ENCODE peak calls at places on chromosomes 16 and 17, in five cellular contexts. J is neural progenitor cell, B is HCT116, X is body of pancreas, Y is heart right ventricle. K is an unnamed sample.

GRCh38 chr16:81127051-81127450 is 30.9 kb upstream of the GCSH start:
- DNase-seq in J (no peak), B (no peak), X (no peak), Y (no peak), K (no peak)

GRCh38 chr17:4600563-4600962 is 16.2 kb downstream of the SMTNL2 start:
- DNase-seq in J (peak; percentile 48), B (no peak), X (no peak), Y (peak; percentile 67), K (no peak)

GRCh38 chr17:41678411-41678906 is 10.2 kb upstream of the EIF1 start:
- DNase-seq in J (no peak), B (no peak), X (no peak), Y (no peak), K (no peak)

GRCh38 chr16:65037558-65037957 is 84.3 kb downstream of the CDH11 start:
- DNase-seq in J (peak; percentile 43), B (no peak), X (no peak), Y (no peak), K (no peak)

GRCh38 chr16:77353587-77354263 is 81.1 kb downstream of the ADAMTS18 start:
- DNase-seq in J (no peak), B (no peak), X (no peak), Y (no peak), K (no peak)

GRCh38 chr17:12613566-12613965 is 52.1 kb upstream of the MYOCD start:
- DNase-seq in J (no peak), B (no peak), X (no peak), Y (no peak), K (no peak)

GRCh38 chr17:74485012-74485743 is 18.7 kb downstream of the CD300A start:
- DNase-seq in J (no peak), B (no peak), X (no peak), Y (no peak), K (no peak)

GRCh38 chr17:74212913-74213791 is at the start of gene TTYH2:
- DNase-seq in J (peak; percentile 89), B (peak; percentile 81), X (peak; percentile 90), Y (peak; percentile 94), K (peak; percentile 91)

GRCh38 chr17:31778538-31778937 is 80.5 kb downstream of the COPRS start:
- DNase-seq in J (no peak), B (no peak), X (no peak), Y (peak; percentile 26), K (no peak)

GRCh38 chr16:4661661-4662060 is 31.7 kb upstream of the NUDT16L1 start:
- DNase-seq in J (no peak), B (no peak), X (no peak), Y (no peak), K (no peak)

GRCh38 chr16:68626557-68626956 is 18.6 kb upstream of the CDH3 start:
- DNase-seq in J (no peak), B (no peak), X (no peak), Y (no peak), K (no peak)

GRCh38 chr16:23836404-23837291 is 865 bp downstream of the PRKCB start:
- DNase-seq in J (peak; percentile 74), B (no peak), X (no peak), Y (no peak), K (no peak)

GRCh38 chr16:87126403-87127025 is 190.7 kb downstream of the C16orf95 start:
- DNase-seq in J (no peak), B (no peak), X (no peak), Y (no peak), K (no peak)

GRCh38 chr16:48054881-48055601 is 100.8 kb downstream of the ABCC12 start:
- DNase-seq in J (peak; percentile 75), B (peak; percentile 35), X (peak; percentile 47), Y (peak; percentile 47), K (no peak)

GRCh38 chr17:57747221-57748017 is 2.3 kb upstream of the CCDC182 start:
- DNase-seq in J (peak; percentile 73), B (peak; percentile 76), X (peak; percentile 35), Y (peak; percentile 28), K (peak; percentile 63)

GRCh38 chr17:5785867-5786509 is 201.7 kb upstream of the NLRP1 start:
- DNase-seq in J (no peak), B (no peak), X (no peak), Y (no peak), K (no peak)

GRCh38 chr16:87705780-87706277 is 60.0 kb downstream of the KLHDC4 start:
- DNase-seq in J (peak; percentile 42), B (no peak), X (no peak), Y (no peak), K (no peak)

DNA sequence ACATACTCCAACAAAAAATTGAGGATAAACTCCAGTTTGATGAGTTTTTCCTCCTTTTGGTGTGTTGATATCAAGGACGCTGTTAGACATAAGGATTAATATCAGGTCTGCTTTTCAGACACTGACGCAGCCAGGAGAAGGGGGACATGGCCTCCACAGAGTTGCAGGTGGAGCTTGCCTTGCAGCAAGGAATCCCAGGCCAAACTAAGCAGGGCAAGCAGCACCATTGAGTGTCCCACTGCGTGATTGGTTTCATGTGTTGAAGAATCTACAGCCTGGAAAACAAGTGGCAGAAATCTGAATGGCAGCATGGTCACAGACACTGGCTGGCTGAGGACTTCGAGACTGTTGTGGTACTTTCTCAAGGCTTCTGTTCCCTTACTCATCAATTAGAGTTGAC is 777.6 kb downstream of the KCNJ18 start:
- DNase-seq in J (no peak), B (no peak), X (no peak), Y (no peak), K (no peak)
- H3K9me3 ChIP-seq in J (peaks cover 24% of the 10 kb centered on the region), B (peaks cover 5% of the 10 kb centered on the region), X (no peaks in the 10 kb centered on the region), Y (no peaks in the 10 kb centered on the region), K (no peaks in the 10 kb centered on the region)

GRCh38 chr16:84178892-84179611 is 7.8 kb downstream of the TAF1C start:
- DNase-seq in J (no peak), B (no peak), X (no peak), Y (no peak), K (no peak)
- TF ChIP-seq CTCF in J (no peak), B (no peak), X (no peak), Y (no peak), K (no peak)

GRCh38 chr16:2457267-2457666 is 2.6 kb upstream of the TEDC2 start:
- DNase-seq in J (no peak), B (no peak), X (no peak), Y (no peak), K (no peak)
- H3K36me3 ChIP-seq in J (no peaks in the 10 kb centered on the region), B (peaks cover 42% of the 10 kb centered on the region), X (no peaks in the 10 kb centered on the region), Y (peaks cover 51% of the 10 kb centered on the region), K (no peaks in the 10 kb centered on the region)

GRCh38 chr16:35194681-35195080 is 1735.3 kb downstream of the TP53TG3F start:
- DNase-seq in J (no peak), B (no peak), X (no peak), Y (no peak), K (no peak)
- H3K9me3 ChIP-seq in J (peaks cover 24% of the 10 kb centered on the region), B (peaks cover 26% of the 10 kb centered on the region), X (no peaks in the 10 kb centered on the region), Y (no peaks in the 10 kb centered on the region), K (no peaks in the 10 kb centered on the region)

GRCh38 chr17:35184274-35184673 is 9.9 kb downstream of the SLC35G3 start:
- DNase-seq in J (no peak), B (no peak), X (no peak), Y (no peak), K (no peak)
- TF ChIP-seq CTCF in J (no peak), B (no peak), X (no peak), Y (no peak), K (no peak)

GRCh38 chr16:10969615-10970014 is 25.3 kb downstream of the CLEC16A start:
- DNase-seq in J (no peak), B (no peak), X (no peak), Y (no peak), K (no peak)

GRCh38 chr16:10970065-10970464 is 25.7 kb downstream of the CLEC16A start:
- DNase-seq in J (no peak), B (no peak), X (no peak), Y (no peak), K (no peak)

GRCh38 chr16:10972956-10973464 is 28.6 kb downstream of the CLEC16A start:
- DNase-seq in J (no peak), B (no peak), X (no peak), Y (no peak), K (no peak)

GRCh38 chr16:10971560-10971961 is 27.2 kb downstream of the CLEC16A start:
- DNase-seq in J (peak; percentile 86), B (peak; percentile 47), X (no peak), Y (peak; percentile 70), K (no peak)

DNA sequence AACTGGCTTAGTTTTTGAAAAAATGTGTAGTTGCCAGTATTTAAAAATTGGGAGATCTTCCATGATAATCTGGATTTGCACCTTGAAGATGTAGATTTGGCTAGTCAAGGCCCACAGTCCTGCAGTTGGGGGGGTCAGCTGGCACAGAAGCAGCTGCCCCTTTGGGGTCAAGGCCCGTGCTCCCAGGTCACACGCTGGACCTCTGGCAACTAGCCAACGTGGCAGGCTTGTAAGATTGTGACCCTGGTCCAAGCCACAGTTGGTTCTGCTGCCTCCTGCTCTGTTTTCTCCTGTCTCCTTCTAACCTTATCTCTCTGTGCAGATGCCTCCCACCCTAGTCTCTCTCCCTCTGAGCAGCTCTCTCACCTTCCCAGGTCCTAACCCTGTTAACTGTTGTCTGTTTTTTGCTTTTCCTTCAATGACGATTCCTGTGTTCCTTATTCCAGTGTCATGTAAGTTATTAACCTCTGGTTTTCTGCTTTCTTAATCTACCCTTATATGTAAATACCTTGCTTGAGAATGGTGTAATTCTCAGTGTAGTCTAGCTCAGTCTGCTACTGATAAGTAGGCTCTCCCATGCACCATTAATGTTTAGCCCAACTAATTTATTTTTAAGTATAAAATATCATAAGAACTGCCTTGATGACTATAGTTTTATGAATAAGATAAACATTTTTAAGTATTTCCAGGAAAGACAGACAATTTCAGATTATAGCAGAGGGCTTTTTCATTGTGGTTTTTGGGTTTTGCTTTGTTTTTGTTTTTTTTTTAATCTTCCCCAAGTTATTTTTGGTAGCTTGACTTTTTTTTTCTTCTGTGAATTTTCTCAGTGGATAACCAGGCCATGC is 28.0 kb downstream of the CLEC16A start:
- DNase-seq in J (no peak), B (no peak), X (no peak), Y (no peak), K (no peak)
- H3K36me3 ChIP-seq in J (no peaks in the 10 kb centered on the region), B (peaks cover 14% of the 10 kb centered on the region), X (no peaks in the 10 kb centered on the region), Y (peaks cover 62% of the 10 kb centered on the region), K (peaks cover 37% of the 10 kb centered on the region)

GRCh38 chr16:31877876-31878642 is 4.5 kb downstream of the ZNF267 start:
- DNase-seq in J (no peak), B (no peak), X (no peak), Y (no peak), K (no peak)
- H3K9me3 ChIP-seq in J (no peaks in the 10 kb centered on the region), B (no peaks in the 10 kb centered on the region), X (no peaks in the 10 kb centered on the region), Y (no peaks in the 10 kb centered on the region), K (no peaks in the 10 kb centered on the region)

GRCh38 chr17:78709119-78709681 is 72.9 kb downstream of the CYTH1 start:
- DNase-seq in J (no peak), B (no peak), X (no peak), Y (no peak), K (no peak)

GRCh38 chr17:78707016-78707415 is 75.1 kb downstream of the CYTH1 start:
- DNase-seq in J (no peak), B (no peak), X (no peak), Y (no peak), K (no peak)

GRCh38 chr17:78707923-78708322 is 74.2 kb downstream of the CYTH1 start:
- DNase-seq in J (no peak), B (no peak), X (no peak), Y (no peak), K (no peak)

GRCh38 chr17:78709688-78710290 is 72.3 kb downstream of the CYTH1 start:
- DNase-seq in J (no peak), B (no peak), X (no peak), Y (no peak), K (no peak)

GRCh38 chr17:78708510-78708973 is 73.5 kb downstream of the CYTH1 start:
- DNase-seq in J (peak; percentile 85), B (peak; percentile 56), X (peak; percentile 72), Y (peak; percentile 58), K (peak; percentile 77)
- TF ChIP-seq CTCF in J (peak; percentile 87), B (peak; percentile 91), X (peak; percentile 58), Y (peak; percentile 89), K (peak; percentile 88)